ENCODE peak calls at places on chromosomes 6 and 20, in eight cellular contexts. W is pancreas, Q is endothelial cell, N is heart left ventricle, D is HepG2, F is Calu3, G is left ventricle myocardium inferior, Z is kidney. I is an unnamed sample.

GRCh38 chr6:167092672-167093339 is 30.1 kb upstream of the CCR6 start:
- DNase-seq in Q (no peak), Z (no peak), W (no peak), G (no peak), D (no peak), F (no peak), N (no peak), I (no peak)

GRCh38 chr6:133837801-133838349 is 51.0 kb upstream of the TCF21 start:
- DNase-seq in Z (peak; percentile 72), G (peak; percentile 24), D (peak; percentile 56), F (peak; percentile 86), W (peak; percentile 77), Q (peak; percentile 83), N (no peak), I (peak; percentile 29)

GRCh38 chr20:4897600-4897999 is 103.7 kb downstream of the SLC23A2 start:
- DNase-seq in N (no peak), Q (no peak), W (no peak), F (no peak), D (no peak), Z (no peak), G (no peak), I (no peak)

GRCh38 chr6:100475554-100476325 is 11.0 kb upstream of the SIM1 start:
- DNase-seq in Q (no peak), N (no peak), F (peak; percentile 12), D (no peak), Z (no peak), G (no peak), W (no peak), I (no peak)

GRCh38 chr6:36999467-37000125 is 5.9 kb upstream of the FGD2 start:
- DNase-seq in F (no peak), W (no peak), Q (no peak), Z (no peak), G (no peak), D (no peak), N (no peak), I (no peak)

GRCh38 chr6:34517461-34517868 is 38.7 kb downstream of the SPDEF start:
- DNase-seq in G (peak; percentile 7), W (no peak), Q (no peak), F (no peak), Z (no peak), D (no peak), N (no peak), I (no peak)

GRCh38 chr6:75546401-75546800 is 52.8 kb upstream of the FILIP1 start:
- DNase-seq in D (peak; percentile 4), N (no peak), Q (no peak), G (no peak), W (no peak), Z (no peak), F (no peak), I (no peak)

GRCh38 chr6:77457720-77458349 is 5.5 kb downstream of the HTR1B start:
- DNase-seq in W (no peak), D (peak; percentile 45), N (peak; percentile 62), G (peak; percentile 56), Q (peak; percentile 85), Z (no peak), F (peak; percentile 83), I (no peak)

GRCh38 chr6:97437087-97437486 is 154.1 kb upstream of the MMS22L start:
- DNase-seq in F (no peak), Q (no peak), G (no peak), Z (no peak), W (no peak), N (no peak), D (peak; percentile 31), I (no peak)

GRCh38 chr6:148624025-148624424 is 122.8 kb upstream of the UST start:
- DNase-seq in F (no peak), D (no peak), W (no peak), N (no peak), Q (no peak), Z (no peak), G (no peak), I (no peak)

GRCh38 chr6:160348209-160348551 is at the start of gene SLC22A3:
- DNase-seq in D (no peak), F (no peak), G (peak; percentile 48), N (no peak), W (peak; percentile 45), Q (peak; percentile 17), Z (no peak), I (no peak)

GRCh38 chr6:20639161-20639560 is 104.9 kb downstream of the CDKAL1 start:
- DNase-seq in Z (no peak), F (no peak), D (no peak), W (no peak), N (no peak), Q (no peak), G (no peak), I (no peak)

GRCh38 chr6:27297857-27298730 is 14.0 kb downstream of the POM121L2 start:
- DNase-seq in G (no peak), F (peak; percentile 75), N (no peak), D (peak; percentile 42), Q (peak; percentile 66), Z (no peak), W (no peak), I (no peak)

GRCh38 chr20:58457083-58457680 is 58.0 kb downstream of the APCDD1L start:
- DNase-seq in F (no peak), Q (no peak), Z (no peak), W (no peak), G (no peak), N (peak; percentile 41), D (no peak), I (no peak)

GRCh38 chr6:37406942-37407341 is 26.1 kb upstream of the CMTR1 start:
- DNase-seq in G (no peak), N (no peak), F (no peak), W (no peak), D (no peak), Q (no peak), Z (no peak), I (no peak)

GRCh38 chr6:40626886-40627285 is 39.7 kb upstream of the LRFN2 start:
- DNase-seq in G (no peak), N (no peak), W (no peak), Q (no peak), Z (no peak), F (no peak), D (no peak), I (no peak)

GRCh38 chr6:10351678-10352220 is 63.1 kb downstream of the TFAP2A start:
- DNase-seq in F (no peak), Q (no peak), N (no peak), W (no peak), Z (no peak), D (no peak), G (no peak), I (no peak)

GRCh38 chr20:23666189-23666588 is 22.6 kb downstream of the CST4 start:
- DNase-seq in Q (no peak), Z (no peak), W (no peak), N (no peak), G (no peak), D (no peak), F (no peak), I (no peak)

GRCh38 chr6:110545081-110545872 is 68.9 kb upstream of the SLC22A16 start:
- DNase-seq in Q (no peak), W (no peak), N (no peak), Z (no peak), F (no peak), G (no peak), D (no peak), I (no peak)

GRCh38 chr6:11460001-11460668 is 77.4 kb upstream of the TMEM170B start:
- DNase-seq in Z (no peak), D (no peak), F (peak; percentile 2), G (no peak), N (no peak), W (no peak), Q (no peak), I (peak; percentile 22)

GRCh38 chr6:122289721-122290501 is 109.5 kb upstream of the HSF2 start:
- DNase-seq in F (peak; percentile 11), G (no peak), D (peak; percentile 13), W (no peak), N (no peak), Q (peak; percentile 4), Z (no peak), I (no peak)

GRCh38 chr6:6320901-6321300 is 439 bp upstream of the F13A1 start:
- DNase-seq in W (no peak), Q (no peak), D (no peak), Z (no peak), G (no peak), N (no peak), F (no peak), I (no peak)

GRCh38 chr6:1043458-1043836 is 268.5 kb upstream of the FOXQ1 start:
- DNase-seq in F (no peak), D (no peak), G (no peak), Z (no peak), Q (no peak), N (no peak), W (no peak), I (no peak)

GRCh38 chr6:42118162-42119001 is 24.0 kb downstream of the C6orf132 start:
- DNase-seq in W (peak; percentile 88), D (peak; percentile 83), N (peak; percentile 72), F (peak; percentile 94), Q (no peak), G (peak; percentile 77), Z (peak; percentile 93), I (no peak)

GRCh38 chr20:59693587-59693986 is 89.2 kb downstream of the PHACTR3 start:
- DNase-seq in G (no peak), D (no peak), N (no peak), W (no peak), Z (no peak), F (no peak), Q (no peak), I (no peak)

DNA sequence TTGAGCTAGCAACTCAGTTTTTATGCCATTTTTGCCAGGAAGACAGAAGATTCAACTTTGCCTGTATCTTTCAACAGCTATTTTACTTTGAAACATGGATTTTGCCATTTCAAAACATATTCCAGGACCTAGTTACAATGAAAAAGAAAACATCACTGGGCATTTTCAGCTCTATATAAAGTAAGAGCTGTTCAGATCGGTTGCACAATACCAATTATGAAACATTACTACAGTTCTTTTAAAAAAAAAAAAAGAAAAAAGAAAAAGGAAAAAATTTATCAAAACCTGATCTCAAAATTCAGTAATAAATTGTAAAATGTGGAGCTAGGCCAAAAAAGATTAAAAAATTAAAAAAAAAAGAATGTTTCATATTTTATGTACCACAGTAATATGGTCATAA is 15.6 kb downstream of the BCLAF1 start:
- DNase-seq in F (no peak), Q (no peak), N (no peak), Z (no peak), W (no peak), G (no peak), D (no peak), I (no peak)
- TF ChIP-seq CTCF in F (no peak), Q (no peak), N (no peak), Z (no peak), W (no peak), G (no peak), D (no peak), I (no peak)

GRCh38 chr6:136792066-136792944 is at the start of gene MAP3K5:
- DNase-seq in Z (peak; percentile 96), D (peak; percentile 33), W (peak; percentile 95), Q (peak; percentile 60), N (peak; percentile 91), G (peak; percentile 86), F (peak; percentile 93), I (peak; percentile 91)
- TF ChIP-seq CTCF in Z (peak; percentile 73), D (peak; percentile 68), W (peak; percentile 30), Q (no peak), N (peak; percentile 64), G (peak; percentile 39), F (no peak), I (no peak)

GRCh38 chr20:1325173-1326030 is 3.5 kb downstream of the SDCBP2 start:
- DNase-seq in N (peak; percentile 98), Q (peak; percentile 96), W (peak; percentile 99), Z (peak; percentile 99), F (peak; percentile 91), D (peak; percentile 97), G (peak; percentile 99), I (peak; percentile 97)
- TF ChIP-seq CTCF in N (peak; percentile 37), Q (peak; percentile 21), W (peak; percentile 25), Z (no peak), F (no peak), D (peak; percentile 43), G (peak; percentile 49), I (no peak)

GRCh38 chr20:11271319-11271718 is 597.5 kb upstream of the JAG1 start:
- DNase-seq in Z (peak; percentile 61), N (no peak), G (no peak), D (peak; percentile 30), Q (peak; percentile 40), W (peak; percentile 43), F (peak; percentile 48), I (no peak)
- TF ChIP-seq CTCF in Z (no peak), N (no peak), G (no peak), D (no peak), Q (no peak), W (no peak), F (no peak), I (no peak)

I was measured in activated B cell treated with CpG ODN at 0.5 μM for 24 hours.